ENCODE peak calls at places on chromosomes 6 and 20, in eight cellular contexts. W is body of pancreas; F is naive thymus-derived CD8-positive, alpha-beta T cell; E is activated naive CD8-positive, alpha-beta T cell treated with anti-CD3 and anti-CD28 coated beads, Interleukin-2, amount 10 ng/mL, durations not matched to agents 7 days and 5 days; G is effector memory CD8-positive, alpha-beta T cell; Y is T-helper 17 cell; U is Panc1; S is CD8-positive, alpha-beta T cell. H is an unnamed sample.

GRCh38 chr6:109676724-109677123 is 14.3 kb downstream of the AK9 start:
- ATAC-seq in W (no peak), F (no peak), E (no peak), G (no peak), Y (no peak), U (no peak), S (no peak), H (no peak)

GRCh38 chr6:25399885-25400284 is 120.7 kb downstream of the CARMIL1 start:
- ATAC-seq in W (no peak), F (no peak), E (no peak), G (no peak), Y (no peak), U (no peak), S (no peak), H (no peak)

GRCh38 chr20:48959902-48960550 is 38.5 kb downstream of the ARFGEF2 start:
- ATAC-seq in W (no peak), F (no peak), E (no peak), G (no peak), Y (no peak), U (no peak), S (no peak), H (no peak)

GRCh38 chr6:31300797-31301196 is 28.9 kb upstream of the HLA-C start:
- ATAC-seq in W (no peak), F (no peak), E (no peak), G (no peak), Y (no peak), U (no peak), S (no peak), H (no peak)

GRCh38 chr6:99602519-99603420 is 3.9 kb upstream of the PRDM13 start:
- ATAC-seq in W (no peak), F (no peak), E (peak; percentile 30), G (peak; percentile 13), Y (no peak), U (no peak), S (no peak), H (peak; percentile 36)

GRCh38 chr20:1377984-1378742 is 14.7 kb downstream of the FKBP1A start:
- ATAC-seq in W (no peak), F (no peak), E (peak; percentile 37), G (no peak), Y (no peak), U (peak; percentile 44), S (no peak), H (peak; percentile 31)

GRCh38 chr6:142696123-142696522 is 248.9 kb downstream of the HIVEP2 start:
- ATAC-seq in W (no peak), F (no peak), E (no peak), G (no peak), Y (no peak), U (no peak), S (no peak), H (no peak)

GRCh38 chr20:8050117-8050837 is 30.7 kb upstream of the TMX4 start:
- ATAC-seq in W (no peak), F (peak; percentile 35), E (no peak), G (peak; percentile 29), Y (no peak), U (no peak), S (no peak), H (no peak)

GRCh38 chr6:49733680-49734079 is 10.5 kb downstream of the CRISP3 start:
- ATAC-seq in W (no peak), F (no peak), E (no peak), G (no peak), Y (no peak), U (no peak), S (no peak), H (no peak)

GRCh38 chr6:111699123-111699522 is 93.4 kb upstream of the TRAF3IP2 start:
- ATAC-seq in W (no peak), F (peak; percentile 46), E (no peak), G (peak; percentile 56), Y (peak; percentile 61), U (no peak), S (peak; percentile 23), H (no peak)

GRCh38 chr20:50848341-50848808 is 53.5 kb downstream of the BCAS4 start:
- ATAC-seq in W (peak; percentile 83), F (no peak), E (no peak), G (no peak), Y (no peak), U (peak; percentile 7), S (no peak), H (peak; percentile 30)

GRCh38 chr6:225121-225721 is 67.1 kb upstream of the DUSP22 start:
- ATAC-seq in W (no peak), F (peak; percentile 78), E (peak; percentile 80), G (peak; percentile 83), Y (peak; percentile 81), U (no peak), S (peak; percentile 86), H (no peak)

GRCh38 chr6:148720897-148721296 is 25.9 kb upstream of the UST start:
- ATAC-seq in W (no peak), F (no peak), E (no peak), G (no peak), Y (no peak), U (no peak), S (no peak), H (no peak)

GRCh38 chr20:49594143-49594928 is 26.4 kb upstream of the PTGIS start:
- ATAC-seq in W (peak; percentile 38), F (no peak), E (peak; percentile 79), G (peak; percentile 75), Y (peak; percentile 36), U (peak; percentile 20), S (peak; percentile 35), H (peak; percentile 73)

GRCh38 chr20:35663516-35663812 is 1.2 kb downstream of the CPNE1 start:
- ATAC-seq in W (no peak), F (peak; percentile 55), E (peak; percentile 21), G (peak; percentile 31), Y (peak; percentile 63), U (no peak), S (peak; percentile 63), H (no peak)

GRCh38 chr6:132960720-132961119 is 146.4 kb downstream of the RPS12 start:
- ATAC-seq in W (no peak), F (no peak), E (no peak), G (no peak), Y (no peak), U (no peak), S (no peak), H (no peak)

GRCh38 chr20:17059465-17059864 is 167.4 kb upstream of the PCSK2 start:
- ATAC-seq in W (no peak), F (no peak), E (no peak), G (no peak), Y (no peak), U (no peak), S (no peak), H (no peak)

GRCh38 chr6:154857529-154857928 is 124.3 kb downstream of the SCAF8 start:
- ATAC-seq in W (no peak), F (no peak), E (no peak), G (no peak), Y (no peak), U (no peak), S (no peak), H (no peak)

H was measured in SK-N-SH treated with all-trans-retinoic acid at 6 μM for 48 hours.